ENCODE peak calls at places on chromosomes 13 and 19, in five cellular contexts. K is RPMI7951, Z is iPS-NIHi11, E is left lung, T is nucleus accumbens. S is an unnamed sample.

GRCh38 chr19:47749326-47749725 is 4.0 kb downstream of the NOP53 start:
- DNase-seq in T (no peak), E (no peak), Z (no peak), K (no peak), S (no peak)

GRCh38 chr19:15283141-15283885 is 49.0 kb downstream of the BRD4 start:
- DNase-seq in T (peak; percentile 35), E (no peak), Z (no peak), K (peak; percentile 47), S (no peak)

GRCh38 chr19:17246681-17247425 is 1.1 kb upstream of the NR2F6 start:
- DNase-seq in E (peak; percentile 56), Z (no peak), T (peak; percentile 32), K (no peak), S (peak; percentile 59)

GRCh38 chr19:1747285-1748114 is 5.8 kb upstream of the ONECUT3 start:
- DNase-seq in E (no peak), T (no peak), K (peak; percentile 93), Z (peak; percentile 63), S (peak; percentile 89)

GRCh38 chr13:114225610-114226009 is 9.1 kb upstream of the CDC16 start:
- DNase-seq in E (no peak), T (no peak), Z (no peak), K (no peak), S (no peak)

GRCh38 chr13:40562975-40563349 is 103.5 kb downstream of the FOXO1 start:
- DNase-seq in Z (no peak), K (peak; percentile 62), E (no peak), T (no peak), S (no peak)

GRCh38 chr19:38723606-38724379 is 20.5 kb downstream of the CAPN12 start:
- DNase-seq in K (no peak), E (no peak), Z (no peak), T (no peak), S (no peak)

GRCh38 chr13:62747152-62747551 is 1331.5 kb upstream of the PCDH20 start:
- DNase-seq in T (no peak), Z (no peak), K (peak; percentile 1), E (no peak), S (no peak)

GRCh38 chr19:31519216-31519615 is 170.0 kb upstream of the TSHZ3 start:
- DNase-seq in T (no peak), Z (no peak), K (peak; percentile 81), E (no peak), S (no peak)

GRCh38 chr19:38433268-38433733 is at the start of gene RYR1:
- DNase-seq in T (peak; percentile 26), E (peak; percentile 69), Z (peak; percentile 95), K (peak; percentile 34), S (peak; percentile 99)